ENCODE peak calls at places on chromosome 10, in nine cellular contexts. D is hepatocyte, I is mucosa of descending colon, R is heart left ventricle, G is BJ, T is A673, S is IMR-90, C is astrocyte of the cerebellum, E is OCI-LY7. U is an unnamed sample.

GRCh38 chr10:21398549-21399345 is 126.7 kb downstream of the SKIDA1 start:
- DNase-seq in S (peak; percentile 70), C (no peak), I (no peak), T (no peak), R (no peak), D (no peak), E (no peak), G (peak; percentile 72), U (no peak)

GRCh38 chr10:73785721-73786511 is 510 bp downstream of the ZSWIM8 start:
- DNase-seq in T (peak; percentile 19), D (peak; percentile 78), E (peak; percentile 54), S (peak; percentile 65), I (peak; percentile 73), C (no peak), R (peak; percentile 35), G (no peak), U (peak; percentile 59)

GRCh38 chr10:86087716-86088115 is 278.9 kb downstream of the GRID1 start:
- DNase-seq in T (no peak), G (no peak), I (no peak), C (no peak), R (no peak), D (no peak), S (no peak), E (no peak), U (no peak)

GRCh38 chr10:131747791-131748190 is 153.0 kb upstream of the PPP2R2D start:
- DNase-seq in I (no peak), E (no peak), G (no peak), D (no peak), S (no peak), T (no peak), R (no peak), C (no peak), U (no peak)

GRCh38 chr10:580796-581195 is 108.7 kb downstream of the DIP2C start:
- DNase-seq in R (no peak), G (peak; percentile 66), C (peak; percentile 63), I (no peak), S (peak; percentile 97), T (no peak), E (no peak), D (no peak), U (no peak)

GRCh38 chr10:110529596-110530011 is 31.9 kb downstream of the DUSP5 start:
- DNase-seq in E (peak; percentile 9), C (no peak), S (no peak), R (no peak), G (no peak), D (no peak), I (no peak), T (peak; percentile 69), U (peak; percentile 31)

GRCh38 chr10:103512591-103513382 is 19.3 kb downstream of the NEURL1 start:
- DNase-seq in T (no peak), D (peak; percentile 84), E (no peak), S (no peak), I (peak; percentile 49), G (no peak), R (no peak), C (no peak), U (no peak)

GRCh38 chr10:74738052-74738451 is 88.3 kb upstream of the KAT6B start:
- DNase-seq in S (peak; percentile 3), C (no peak), R (no peak), T (peak; percentile 13), E (peak; percentile 54), I (no peak), G (no peak), D (no peak), U (peak; percentile 39)

GRCh38 chr10:119350529-119351001 is 143.2 kb downstream of the GRK5 start:
- DNase-seq in C (no peak), R (no peak), I (no peak), T (no peak), S (peak; percentile 49), G (no peak), E (no peak), D (no peak), U (no peak)

GRCh38 chr10:120181154-120181553 is 275.9 kb upstream of the PLPP4 start:
- DNase-seq in C (no peak), I (no peak), D (no peak), S (no peak), R (no peak), E (no peak), G (no peak), T (no peak), U (no peak)

GRCh38 chr10:50501899-50502556 is 121.7 kb downstream of the SGMS1 start:
- DNase-seq in G (no peak), S (no peak), R (no peak), D (peak; percentile 31), I (no peak), T (no peak), E (no peak), C (no peak), U (peak; percentile 21)

GRCh38 chr10:117086545-117086944 is 51.5 kb downstream of the VAX1 start:
- DNase-seq in T (no peak), I (no peak), G (no peak), C (no peak), E (no peak), D (no peak), S (no peak), R (no peak), U (no peak)
- TF ChIP-seq CTCF in T (no peak), I (no peak), G (no peak), C (no peak), E (no peak), D (no peak), S (no peak), R (no peak), U (no peak)

GRCh38 chr10:113139695-113140094 is 189.6 kb downstream of the TCF7L2 start:
- DNase-seq in C (no peak), R (no peak), S (peak; percentile 32), E (no peak), T (peak; percentile 87), D (no peak), I (no peak), G (no peak), U (no peak)
- TF ChIP-seq CTCF in C (peak; percentile 60), R (peak; percentile 28), S (peak; percentile 38), E (peak; percentile 28), T (peak; percentile 70), D (peak; percentile 44), I (no peak), G (peak; percentile 44), U (no peak)

GRCh38 chr10:79301754-79302530 is 45.3 kb upstream of the PPIF start:
- DNase-seq in S (no peak), C (no peak), E (no peak), T (no peak), D (no peak), I (no peak), G (no peak), R (no peak), U (no peak)
- TF ChIP-seq CTCF in S (no peak), C (no peak), E (no peak), T (no peak), D (no peak), I (no peak), G (no peak), R (no peak), U (no peak)

DNA sequence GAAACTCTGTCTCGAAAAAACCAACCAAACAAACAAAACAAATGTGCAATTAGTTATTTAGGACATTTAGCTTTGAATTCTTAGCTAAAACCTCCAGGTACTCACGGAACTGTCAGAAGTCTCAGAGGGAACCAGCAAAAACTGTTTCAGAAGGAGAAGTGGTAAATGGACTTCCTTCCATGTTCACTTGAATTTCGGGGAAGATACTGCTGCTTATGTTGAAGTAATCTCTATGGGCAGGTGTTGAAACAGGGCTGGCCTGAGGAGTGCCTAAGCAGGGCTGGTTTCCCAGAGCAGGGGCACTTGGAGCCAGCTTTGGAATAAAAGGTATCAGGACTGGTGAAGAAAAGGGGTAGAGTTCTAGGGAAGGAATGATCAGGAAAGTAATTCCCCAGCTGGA is 2.4 kb upstream of the EXOC6 start:
- DNase-seq in I (no peak), C (no peak), E (no peak), D (no peak), T (no peak), S (no peak), G (no peak), R (no peak), U (no peak)
- TF ChIP-seq CTCF in I (no peak), C (no peak), E (no peak), D (no peak), T (no peak), S (no peak), G (no peak), R (no peak), U (no peak)

GRCh38 chr10:52488606-52489485 is 174.8 kb downstream of the DKK1 start:
- DNase-seq in I (peak; percentile 26), E (peak; percentile 36), C (peak; percentile 43), G (no peak), S (peak; percentile 61), D (peak; percentile 63), R (no peak), T (peak; percentile 58), U (no peak)
- TF ChIP-seq CTCF in I (peak; percentile 26), E (peak; percentile 83), C (peak; percentile 37), G (peak; percentile 32), S (peak; percentile 72), D (peak; percentile 80), R (peak; percentile 65), T (peak; percentile 63), U (no peak)

GRCh38 chr10:36781570-36781969 is 343.8 kb upstream of the ANKRD30A start:
- DNase-seq in G (no peak), E (no peak), C (no peak), S (no peak), T (no peak), D (no peak), R (no peak), I (no peak), U (no peak)

GRCh38 chr10:36773652-36774051 is 351.7 kb upstream of the ANKRD30A start:
- DNase-seq in T (no peak), G (no peak), E (no peak), R (no peak), S (no peak), I (no peak), D (no peak), C (no peak), U (no peak)

GRCh38 chr10:36783400-36783799 is 342.0 kb upstream of the ANKRD30A start:
- DNase-seq in S (no peak), R (no peak), D (no peak), C (no peak), E (no peak), G (no peak), I (no peak), T (no peak), U (no peak)

GRCh38 chr10:36778600-36778999 is 346.8 kb upstream of the ANKRD30A start:
- DNase-seq in C (no peak), G (no peak), E (no peak), I (no peak), S (no peak), R (no peak), T (no peak), D (no peak), U (no peak)

DNA sequence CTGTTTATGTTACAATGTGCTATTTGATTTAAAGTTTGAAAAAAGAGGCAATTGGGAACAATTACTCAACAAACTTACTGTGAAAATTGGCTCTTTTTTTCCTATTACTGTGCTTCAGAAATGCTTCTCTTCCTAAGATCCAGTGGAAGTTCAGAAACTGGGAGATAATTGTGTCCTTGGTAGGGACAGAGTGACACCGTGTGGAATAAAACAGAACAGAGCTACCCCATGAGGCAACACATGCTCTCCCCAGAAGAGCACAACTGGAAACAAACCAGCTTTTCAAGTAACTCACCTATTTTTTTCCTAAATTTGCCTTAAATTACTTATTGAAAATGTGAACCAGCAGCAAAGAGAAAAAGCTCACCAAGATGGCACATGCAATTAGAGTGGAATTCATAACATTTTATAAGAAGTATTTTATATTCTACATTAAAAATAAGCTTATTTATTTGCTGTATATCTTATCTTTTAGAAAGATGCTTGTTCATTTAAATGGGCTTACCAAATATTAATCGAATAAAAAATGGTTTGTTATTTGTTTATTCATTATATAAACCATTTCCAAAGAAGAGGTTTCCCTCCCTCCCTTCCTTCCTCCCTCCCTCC is 346.1 kb upstream of the ANKRD30A start:
- DNase-seq in S (peak; percentile 81), D (peak; percentile 71), E (no peak), R (peak; percentile 19), C (peak; percentile 70), I (peak; percentile 34), T (peak; percentile 87), G (peak; percentile 16), U (no peak)
- TF ChIP-seq CTCF in S (peak; percentile 94), D (peak; percentile 81), E (peak; percentile 58), R (peak; percentile 85), C (peak; percentile 82), I (no peak), T (peak; percentile 84), G (peak; percentile 59), U (no peak)